ENCODE peak calls at places on chromosomes 2 and 18, in four cellular contexts. H, F, S and D are unnamed samples.

GRCh38 chr2:40361478-40361877 is 90.4 kb downstream of the SLC8A1 start:
- DNase-seq in F (no peak), H (no peak), S (no peak), D (no peak)

GRCh38 chr2:159904565-159905281 is 106.7 kb upstream of the CD302 start:
- DNase-seq in S (peak; percentile 80), F (peak; percentile 38), H (peak; percentile 24), D (peak; percentile 94)

GRCh38 chr2:210577263-210578071 is 21.1 kb downstream of the CPS1 start:
- DNase-seq in S (peak; percentile 49), F (no peak), H (no peak), D (no peak)

GRCh38 chr2:240469239-240469636 is 33.8 kb downstream of the GPC1 start:
- DNase-seq in S (peak; percentile 4), H (peak; percentile 13), F (no peak), D (no peak)

GRCh38 chr2:180604077-180604476 is 376.3 kb upstream of the UBE2E3 start:
- DNase-seq in H (no peak), S (peak; percentile 14), F (no peak), D (no peak)

GRCh38 chr18:57789759-57790158 is 13.4 kb downstream of the ATP8B1 start:
- DNase-seq in F (no peak), S (no peak), H (no peak), D (no peak)

GRCh38 chr2:157931542-157931941 is 55.4 kb upstream of the ACVR1 start:
- DNase-seq in H (no peak), F (no peak), S (no peak), D (no peak)

GRCh38 chr2:137383391-137383790 is 580.9 kb upstream of the HNMT start:
- DNase-seq in H (no peak), S (no peak), F (no peak), D (no peak)

GRCh38 chr2:220065581-220065980 is 438.2 kb downstream of the SLC4A3 start:
- DNase-seq in F (no peak), H (no peak), S (no peak), D (no peak)

GRCh38 chr2:147017976-147018645 is 826.7 kb upstream of the ACVR2A start:
- DNase-seq in S (no peak), F (no peak), H (no peak), D (no peak)

GRCh38 chr18:27762054-27762453 is 414.9 kb downstream of the CDH2 start:
- DNase-seq in S (no peak), H (no peak), F (no peak), D (no peak)

GRCh38 chr18:45626330-45627203 is 11.3 kb downstream of the SLC14A2 start:
- DNase-seq in F (no peak), H (no peak), S (peak; percentile 39), D (no peak)

GRCh38 chr2:232053777-232054176 is 92.3 kb downstream of the DIS3L2 start:
- DNase-seq in H (no peak), S (no peak), F (peak; percentile 49), D (no peak)

GRCh38 chr18:8830067-8831060 is 125.0 kb downstream of the MTCL1 start:
- DNase-seq in S (no peak), F (no peak), H (no peak), D (no peak)

GRCh38 chr18:63588869-63589268 is 1.7 kb downstream of the SERPINB13 start:
- DNase-seq in F (no peak), S (no peak), H (no peak), D (no peak)

GRCh38 chr2:146108993-146109392 is 1589.1 kb upstream of the ZEB2 start:
- DNase-seq in H (no peak), S (no peak), F (no peak), D (no peak)

DNA sequence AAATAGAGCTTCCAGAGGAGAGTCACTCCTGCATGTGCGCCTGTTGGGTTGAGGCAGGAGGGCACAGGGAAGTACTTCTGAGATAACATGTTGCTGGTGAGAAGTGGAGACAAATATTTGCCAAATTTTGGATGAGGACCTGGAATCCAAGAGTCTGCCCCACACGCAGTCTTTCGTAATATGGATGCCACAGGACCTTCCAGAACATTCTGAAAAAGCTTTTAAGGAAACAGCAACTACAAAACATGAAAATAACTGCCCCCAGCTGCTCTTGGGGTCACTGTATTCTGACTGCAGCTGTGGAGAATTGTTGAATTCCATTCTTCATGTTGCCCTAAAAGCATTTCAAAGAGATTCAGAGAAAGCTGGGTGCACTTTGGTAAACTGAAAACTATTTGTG is 227.5 kb downstream of the C1D start:
- DNase-seq in H (no peak), S (no peak), F (no peak), D (no peak)
- H3K4me1 ChIP-seq in H (no peaks in the 10 kb centered on the region), S (no peaks in the 10 kb centered on the region), F (no peaks in the 10 kb centered on the region), D (no peaks in the 10 kb centered on the region)

DNA sequence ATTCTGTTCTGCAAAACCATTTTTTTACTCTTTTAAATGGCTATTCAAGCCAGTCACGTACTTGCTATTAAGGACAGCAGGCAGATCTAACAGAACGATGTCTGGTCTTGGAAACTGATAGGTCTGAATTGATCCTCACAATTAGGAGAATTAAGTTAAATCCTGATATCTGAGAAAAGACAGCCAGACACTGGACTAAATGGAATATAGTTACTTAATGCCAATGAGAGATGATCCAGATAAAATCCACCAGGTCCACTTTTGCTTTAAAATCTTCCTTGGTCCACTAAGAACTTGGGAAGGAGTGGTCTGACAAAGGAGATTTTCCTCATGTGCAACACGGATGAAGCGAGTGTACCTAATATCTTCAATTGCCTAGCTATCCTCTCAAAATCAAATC is 86.9 kb downstream of the PLEKHM3 start:
- DNase-seq in F (no peak), H (no peak), S (no peak), D (no peak)
- H3K4me3 ChIP-seq in F (no peak overlapping the region), H (no peak overlapping the region), S (no peak overlapping the region), D (no peak overlapping the region)

GRCh38 chr2:52264488-52264887 is 1232.6 kb upstream of the NRXN1 start:
- DNase-seq in H (no peak), F (no peak), S (no peak), D (no peak)
- TF ChIP-seq CTCF in H (no peak), F (no peak), S (no peak), D (no peak)

DNA sequence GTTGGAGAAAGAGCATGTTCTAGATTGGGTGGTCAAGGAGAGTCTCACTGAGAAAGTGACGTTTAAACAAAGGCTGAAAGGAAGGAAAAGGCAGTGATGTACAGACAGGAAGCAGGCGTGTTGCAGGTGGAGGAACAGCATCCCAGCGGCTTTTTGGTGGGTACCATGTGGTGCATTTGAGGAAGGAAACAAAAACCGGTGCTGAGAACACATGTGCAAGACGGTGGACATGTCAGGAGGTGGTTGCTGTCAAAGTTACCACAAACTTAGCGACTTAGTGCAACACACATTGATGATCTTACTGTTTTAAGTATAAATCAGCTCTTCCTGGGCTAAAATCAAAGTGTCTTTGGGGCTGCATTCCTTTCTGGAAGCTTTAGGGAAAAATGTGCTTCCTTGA is 380.7 kb downstream of the FBXO15 start:
- DNase-seq in H (no peak), S (no peak), F (no peak), D (no peak)
- H3K4me1 ChIP-seq in H (no peaks in the 10 kb centered on the region), S (no peaks in the 10 kb centered on the region), F (no peaks in the 10 kb centered on the region), D (no peaks in the 10 kb centered on the region)

DNA sequence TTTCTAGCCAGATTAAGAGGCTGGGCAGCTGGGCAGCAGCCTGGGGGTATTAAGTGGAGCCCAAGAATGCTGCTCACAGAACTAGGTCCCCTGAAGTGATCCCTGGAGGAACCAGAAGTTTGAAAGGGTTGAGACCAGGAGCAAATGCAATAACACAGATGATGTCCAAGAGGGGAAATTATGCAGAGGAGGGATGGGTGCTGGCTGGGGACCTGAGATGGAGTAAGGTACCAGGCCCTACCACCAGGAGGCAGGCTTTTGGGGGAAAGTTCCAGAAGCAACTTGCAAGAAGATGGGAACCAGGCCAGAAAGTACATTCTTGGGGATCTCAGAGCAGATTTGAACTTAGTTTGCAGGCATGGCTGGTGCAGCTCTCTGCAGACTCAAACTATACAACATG is 175.1 kb downstream of the NCK2 start:
- DNase-seq in S (peak; percentile 47), F (no peak), H (no peak), D (peak; percentile 35)
- H3K4me3 ChIP-seq in S (no peak overlapping the region), F (no peak overlapping the region), H (no peak overlapping the region), D (no peak overlapping the region)

GRCh38 chr2:105576440-105577241 is 168.1 kb upstream of the NCK2 start:
- DNase-seq in H (no peak), F (peak; percentile 55), S (peak; percentile 53), D (peak; percentile 13)
- TF ChIP-seq CTCF in H (no peak), F (peak; percentile 48), S (peak; percentile 63), D (peak; percentile 28)